ENCODE peak calls at places on chromosome 19, in six cellular contexts. J is fibroblast of the aortic adventitia, Q is psoas muscle, H is transverse colon, P is kidney, T is breast epithelium. K is an unnamed sample.

GRCh38 chr19:30449673-30450072 is 77.5 kb downstream of the ZNF536 start:
- DNase-seq in J (no peak), Q (no peak), H (no peak), P (no peak), T (no peak), K (no peak)

GRCh38 chr19:18415177-18415867 is 3.9 kb upstream of the SSBP4 start:
- DNase-seq in J (peak), Q (peak), H (peak), P (peak), T (no peak), K (no peak)

GRCh38 chr19:29896790-29897189 is 45.2 kb upstream of the URI1 start:
- DNase-seq in J (no peak), Q (no peak), H (no peak), P (no peak), T (no peak), K (no peak)

GRCh38 chr19:50909240-50910070 is 1.7 kb downstream of the KLK4 start:
- DNase-seq in J (no peak), Q (peak), H (peak), P (no peak), T (no peak), K (peak)

GRCh38 chr19:16338470-16339360 is 14.1 kb downstream of the KLF2 start:
- DNase-seq in J (peak), Q (peak), H (peak), P (peak), T (no peak), K (peak)

GRCh38 chr19:531753-532571 is at the start of gene CDC34:
- DNase-seq in J (no peak), Q (no peak), H (peak), P (no peak), T (no peak), K (no peak)

GRCh38 chr19:51784922-51785690 is 9.9 kb upstream of the FPR3 start:
- DNase-seq in J (peak), Q (peak), H (peak), P (no peak), T (no peak), K (peak)

GRCh38 chr19:27675771-27676170 is 1537.2 kb downstream of the UQCRFS1 start:
- DNase-seq in J (no peak), Q (no peak), H (no peak), P (no peak), T (no peak), K (no peak)

GRCh38 chr19:38290631-38291147 is 13.4 kb upstream of the C19orf33 start:
- DNase-seq in J (peak), Q (no peak), H (no peak), P (peak), T (peak), K (peak)

GRCh38 chr19:50447750-50448149 is 15.1 kb downstream of the MYBPC2 start:
- DNase-seq in J (no peak), Q (no peak), H (no peak), P (no peak), T (no peak), K (no peak)

GRCh38 chr19:54207908-54208783 is 7.5 kb downstream of the RPS9 start:
- DNase-seq in J (peak), Q (no peak), H (peak), P (peak), T (no peak), K (peak)

GRCh38 chr19:19644054-19644388 is 564 bp upstream of the GMIP start:
- DNase-seq in J (no peak), Q (no peak), H (no peak), P (no peak), T (no peak), K (no peak)

GRCh38 chr19:31332096-31332495 is 17.1 kb downstream of the TSHZ3 start:
- DNase-seq in J (no peak), Q (no peak), H (no peak), P (no peak), T (no peak), K (no peak)

GRCh38 chr19:40223135-40223822 is 3.2 kb downstream of the CCNP start:
- DNase-seq in J (no peak), Q (no peak), H (peak), P (no peak), T (no peak), K (peak)

GRCh38 chr19:5434970-5435641 is 20.1 kb upstream of the ZNRF4 start:
- DNase-seq in J (peak), Q (no peak), H (no peak), P (no peak), T (no peak), K (peak)

GRCh38 chr19:4077011-4077382 is 10.3 kb upstream of the ZBTB7A start:
- DNase-seq in J (no peak), Q (no peak), H (no peak), P (no peak), T (no peak), K (no peak)

GRCh38 chr19:1746401-1747284 is 6.7 kb upstream of the ONECUT3 start:
- DNase-seq in J (peak), Q (no peak), H (no peak), P (peak), T (no peak), K (peak)

GRCh38 chr19:1745589-1746031 is 7.7 kb upstream of the ONECUT3 start:
- DNase-seq in J (peak), Q (no peak), H (no peak), P (no peak), T (no peak), K (peak)

GRCh38 chr19:1748115-1748702 is 5.1 kb upstream of the ONECUT3 start:
- DNase-seq in J (no peak), Q (no peak), H (peak), P (peak), T (no peak), K (peak)

GRCh38 chr19:1748703-1749341 is 4.5 kb upstream of the ONECUT3 start:
- DNase-seq in J (no peak), Q (no peak), H (no peak), P (peak), T (no peak), K (no peak)

DNA sequence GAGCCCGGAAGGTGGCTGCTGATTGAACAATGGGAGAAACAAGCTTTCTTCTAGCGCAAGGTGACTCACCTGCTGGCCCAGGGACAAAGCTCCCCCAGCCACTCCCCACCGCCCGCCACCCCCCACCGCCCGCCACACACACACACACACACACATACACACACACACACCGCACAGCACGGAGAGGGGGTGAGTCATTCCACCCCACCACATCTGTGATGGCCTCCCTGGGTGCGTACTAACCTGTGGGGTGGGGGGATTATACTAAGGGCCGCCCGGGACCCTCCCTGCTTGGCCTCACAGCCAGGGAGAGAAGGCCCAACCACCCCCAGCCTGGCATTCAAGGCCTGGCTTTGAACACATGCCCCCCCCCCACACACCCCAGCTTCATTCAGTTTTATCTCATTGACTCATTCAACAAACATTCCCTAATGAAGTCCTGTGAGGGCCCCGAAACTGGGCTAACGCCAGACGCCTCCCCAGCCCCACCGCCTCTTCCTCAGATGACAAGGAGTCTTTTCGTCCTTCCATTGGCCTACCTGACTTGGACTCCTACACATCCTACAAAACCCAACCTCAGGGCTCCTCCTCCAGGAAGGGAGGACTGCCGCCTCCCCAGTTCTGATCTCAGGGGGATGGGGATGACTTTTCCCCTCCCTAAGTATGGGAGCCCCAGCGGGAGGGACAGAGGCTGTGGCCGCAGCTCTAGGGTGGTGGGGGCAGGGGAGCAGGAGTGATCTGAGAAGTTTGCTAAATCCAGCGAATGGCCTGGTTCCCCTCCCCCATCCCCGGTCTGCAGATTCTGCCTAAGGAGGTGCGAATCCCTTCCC is 5.8 kb upstream of the ONECUT3 start:
- DNase-seq in J (peak), Q (no peak), H (no peak), P (peak), T (no peak), K (peak)
- H3K4me3 ChIP-seq in J (no peak), Q (no peak), H (no peak), P (no peak), T (no peak), K (peak)

DNA sequence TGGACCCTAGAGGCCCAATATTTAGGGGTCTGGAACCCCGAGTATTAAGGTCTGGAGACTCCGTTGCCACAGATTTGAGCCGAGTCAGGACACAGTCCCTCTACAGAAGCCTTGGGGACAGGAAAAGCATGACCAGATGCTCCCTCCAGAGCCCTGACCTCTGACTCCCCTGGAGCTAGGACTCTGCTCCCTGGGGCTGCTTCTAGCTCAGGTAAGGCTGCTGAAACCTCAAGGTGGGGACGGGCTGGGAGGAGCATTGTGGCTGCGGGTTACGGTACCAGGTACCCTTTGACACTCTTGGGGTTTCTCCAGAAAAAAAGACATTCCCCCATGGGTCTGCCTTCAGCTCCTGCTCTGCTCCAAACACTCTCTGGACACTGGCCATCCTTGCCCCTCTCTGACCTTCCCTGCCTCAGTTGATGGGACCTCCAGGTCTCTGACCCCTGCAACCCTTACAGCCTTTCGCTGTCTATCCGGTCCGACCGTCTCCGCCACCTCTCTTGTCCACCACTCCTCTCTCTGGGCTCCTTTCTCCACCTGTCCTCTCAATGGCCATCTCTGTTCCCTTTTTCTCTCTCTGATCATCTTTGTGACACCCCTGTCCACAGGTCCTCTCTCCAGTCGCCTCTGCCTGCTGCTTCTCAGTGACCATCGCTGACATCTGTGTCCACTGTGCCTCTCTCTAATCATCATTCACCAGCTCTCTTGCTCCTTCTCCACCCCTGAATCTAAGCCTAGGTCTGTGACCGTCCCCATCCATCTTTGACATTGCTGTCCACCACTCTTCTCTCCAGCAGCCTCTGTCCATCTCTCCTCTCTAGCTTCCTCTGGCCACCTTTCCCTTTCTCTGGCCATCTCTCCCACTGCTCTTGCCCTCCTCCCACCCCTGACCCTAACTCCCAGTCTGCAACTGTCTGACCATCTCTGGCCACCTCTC is 1.4 kb downstream of the LRFN3 start:
- DNase-seq in J (no peak), Q (no peak), H (no peak), P (peak), T (no peak), K (no peak)
- H3K4me3 ChIP-seq in J (peak), Q (peak), H (peak), P (peak), T (peak), K (peak)

GRCh38 chr19:2168619-2169424 is 5.1 kb downstream of the DOT1L start:
- DNase-seq in J (peak), Q (peak), H (peak), P (peak), T (peak), K (peak)
- H3K4me3 ChIP-seq in J (peak), Q (peak), H (no peak), P (no peak), T (peak), K (no peak)

GRCh38 chr19:11380653-11381534 is 3.2 kb downstream of the EPOR start:
- DNase-seq in J (peak), Q (peak), H (peak), P (peak), T (peak), K (peak)
- H3K4me3 ChIP-seq in J (peak), Q (peak), H (peak), P (peak), T (peak), K (peak)